ENCODE peak calls at places on chromosomes 3 and 15, in six cellular contexts. One of them, this sample, is unnamed.

GRCh38 chr3:85427467-85427866 is 468.7 kb downstream of the CADM2 start:
- DNase-seq in IMR-90: no peak
- DNase-seq in cardiac fibroblast: no peak
- DNase-seq in choroid plexus epithelial cell: no peak
- DNase-seq in HL-60: no peak
- DNase-seq in epithelial cell of esophagus: peak; percentile 26
- DNase-seq in this sample: no peak

GRCh38 chr3:27114684-27115083 is 254.5 kb downstream of the NEK10 start:
- DNase-seq in IMR-90: peak; percentile 50
- DNase-seq in cardiac fibroblast: no peak
- DNase-seq in choroid plexus epithelial cell: peak; percentile 17
- DNase-seq in HL-60: no peak
- DNase-seq in epithelial cell of esophagus: peak; percentile 75
- DNase-seq in this sample: peak; percentile 10

GRCh38 chr3:18098960-18099587 is 326.1 kb downstream of the SATB1 start:
- DNase-seq in IMR-90: peak; percentile 85
- DNase-seq in cardiac fibroblast: peak; percentile 61
- DNase-seq in choroid plexus epithelial cell: no peak
- DNase-seq in HL-60: no peak
- DNase-seq in epithelial cell of esophagus: peak; percentile 96
- DNase-seq in this sample: peak; percentile 59

GRCh38 chr3:144496116-144496835 is 524.7 kb downstream of the DIPK2A start:
- DNase-seq in IMR-90: no peak
- DNase-seq in cardiac fibroblast: no peak
- DNase-seq in choroid plexus epithelial cell: no peak
- DNase-seq in HL-60: no peak
- DNase-seq in epithelial cell of esophagus: no peak
- DNase-seq in this sample: no peak

GRCh38 chr15:70101459-70102113 is 3.9 kb upstream of the TLE3 start:
- DNase-seq in IMR-90: peak; percentile 86
- DNase-seq in cardiac fibroblast: peak; percentile 99
- DNase-seq in choroid plexus epithelial cell: peak; percentile 99
- DNase-seq in HL-60: peak; percentile 57
- DNase-seq in epithelial cell of esophagus: peak; percentile 84
- DNase-seq in this sample: peak; percentile 94

GRCh38 chr15:40307421-40308165 is at the start of gene PLCB2:
- DNase-seq in IMR-90: no peak
- DNase-seq in cardiac fibroblast: no peak
- DNase-seq in choroid plexus epithelial cell: no peak
- DNase-seq in HL-60: peak; percentile 88
- DNase-seq in epithelial cell of esophagus: no peak
- DNase-seq in this sample: no peak

GRCh38 chr3:13580256-13581023 is 31.5 kb downstream of the FBLN2 start:
- DNase-seq in IMR-90: no peak
- DNase-seq in cardiac fibroblast: no peak
- DNase-seq in choroid plexus epithelial cell: no peak
- DNase-seq in HL-60: no peak
- DNase-seq in epithelial cell of esophagus: peak; percentile 92
- DNase-seq in this sample: no peak

GRCh38 chr15:43528542-43529007 is 11.2 kb downstream of the MAP1A start:
- DNase-seq in IMR-90: no peak
- DNase-seq in cardiac fibroblast: no peak
- DNase-seq in choroid plexus epithelial cell: no peak
- DNase-seq in HL-60: no peak
- DNase-seq in epithelial cell of esophagus: no peak
- DNase-seq in this sample: no peak

GRCh38 chr3:88957751-88958452 is 149.5 kb upstream of the EPHA3 start:
- DNase-seq in IMR-90: peak; percentile 82
- DNase-seq in cardiac fibroblast: peak; percentile 58
- DNase-seq in choroid plexus epithelial cell: peak; percentile 88
- DNase-seq in HL-60: no peak
- DNase-seq in epithelial cell of esophagus: peak; percentile 68
- DNase-seq in this sample: peak; percentile 37

GRCh38 chr3:17129550-17129949 is 244.8 kb downstream of the PLCL2 start:
- DNase-seq in IMR-90: no peak
- DNase-seq in cardiac fibroblast: no peak
- DNase-seq in choroid plexus epithelial cell: no peak
- DNase-seq in HL-60: no peak
- DNase-seq in epithelial cell of esophagus: peak; percentile 11
- DNase-seq in this sample: no peak

GRCh38 chr3:174023445-174023844 is 625.9 kb downstream of the NLGN1 start:
- DNase-seq in IMR-90: peak; percentile 21
- DNase-seq in cardiac fibroblast: no peak
- DNase-seq in choroid plexus epithelial cell: no peak
- DNase-seq in HL-60: no peak
- DNase-seq in epithelial cell of esophagus: no peak
- DNase-seq in this sample: no peak

GRCh38 chr3:144549161-144549560 is 577.5 kb downstream of the DIPK2A start:
- DNase-seq in IMR-90: no peak
- DNase-seq in cardiac fibroblast: peak; percentile 2
- DNase-seq in choroid plexus epithelial cell: peak; percentile 16
- DNase-seq in HL-60: no peak
- DNase-seq in epithelial cell of esophagus: peak; percentile 5
- DNase-seq in this sample: no peak

GRCh38 chr3:142279965-142280590 is 54.7 kb upstream of the GK5 start:
- DNase-seq in IMR-90: peak; percentile 80
- DNase-seq in cardiac fibroblast: peak; percentile 92
- DNase-seq in choroid plexus epithelial cell: peak; percentile 93
- DNase-seq in HL-60: peak; percentile 80
- DNase-seq in epithelial cell of esophagus: peak; percentile 80
- DNase-seq in this sample: peak; percentile 54

GRCh38 chr15:75694241-75695182 is 18.1 kb downstream of the CSPG4 start:
- DNase-seq in IMR-90: peak; percentile 99
- DNase-seq in cardiac fibroblast: peak; percentile 96
- DNase-seq in choroid plexus epithelial cell: peak; percentile 94
- DNase-seq in HL-60: no peak
- DNase-seq in epithelial cell of esophagus: peak; percentile 93
- DNase-seq in this sample: peak; percentile 95

GRCh38 chr15:39704684-39705083 is 78.0 kb downstream of the FSIP1 start:
- DNase-seq in IMR-90: peak; percentile 31
- DNase-seq in cardiac fibroblast: peak; percentile 71
- DNase-seq in choroid plexus epithelial cell: peak; percentile 82
- DNase-seq in HL-60: no peak
- DNase-seq in epithelial cell of esophagus: peak; percentile 78
- DNase-seq in this sample: peak; percentile 62

GRCh38 chr3:50599115-50599715 is 12.4 kb downstream of the CISH start:
- DNase-seq in IMR-90: no peak
- DNase-seq in cardiac fibroblast: no peak
- DNase-seq in choroid plexus epithelial cell: no peak
- DNase-seq in HL-60: no peak
- DNase-seq in epithelial cell of esophagus: no peak
- DNase-seq in this sample: no peak

GRCh38 chr3:50602675-50603191 is 8.8 kb downstream of the CISH start:
- DNase-seq in IMR-90: no peak
- DNase-seq in cardiac fibroblast: no peak
- DNase-seq in choroid plexus epithelial cell: no peak
- DNase-seq in HL-60: no peak
- DNase-seq in epithelial cell of esophagus: peak; percentile 90
- DNase-seq in this sample: no peak

GRCh38 chr3:50599716-50600118 is 11.9 kb downstream of the CISH start:
- DNase-seq in IMR-90: no peak
- DNase-seq in cardiac fibroblast: peak; percentile 39
- DNase-seq in choroid plexus epithelial cell: no peak
- DNase-seq in HL-60: no peak
- DNase-seq in epithelial cell of esophagus: no peak
- DNase-seq in this sample: no peak

GRCh38 chr3:50600141-50600753 is 11.3 kb downstream of the CISH start:
- DNase-seq in IMR-90: no peak
- DNase-seq in cardiac fibroblast: no peak
- DNase-seq in choroid plexus epithelial cell: no peak
- DNase-seq in HL-60: no peak
- DNase-seq in epithelial cell of esophagus: no peak
- DNase-seq in this sample: no peak

GRCh38 chr3:50600841-50601591 is 10.6 kb downstream of the CISH start:
- DNase-seq in IMR-90: peak; percentile 95
- DNase-seq in cardiac fibroblast: peak; percentile 99
- DNase-seq in choroid plexus epithelial cell: peak; percentile 98
- DNase-seq in HL-60: peak; percentile 98
- DNase-seq in epithelial cell of esophagus: peak; percentile 96
- DNase-seq in this sample: peak; percentile 96
- H3K4me3 ChIP-seq in IMR-90: no peak overlapping the region
- H3K4me3 ChIP-seq in cardiac fibroblast: peak overlapping the region; percentile 5
- H3K4me3 ChIP-seq in choroid plexus epithelial cell: peak overlapping the region; percentile 23
- H3K4me3 ChIP-seq in HL-60: no peak overlapping the region
- H3K4me3 ChIP-seq in epithelial cell of esophagus: no peak overlapping the region
- H3K4me3 ChIP-seq in this sample: peak overlapping the region; percentile 7

GRCh38 chr3:5140230-5140621 is 18.1 kb downstream of the ARL8B start:
- DNase-seq in IMR-90: no peak
- DNase-seq in cardiac fibroblast: no peak
- DNase-seq in choroid plexus epithelial cell: no peak
- DNase-seq in HL-60: no peak
- DNase-seq in epithelial cell of esophagus: no peak
- DNase-seq in this sample: no peak
- H3K4me3 ChIP-seq in IMR-90: no peak overlapping the region
- H3K4me3 ChIP-seq in cardiac fibroblast: no peak overlapping the region
- H3K4me3 ChIP-seq in choroid plexus epithelial cell: no peak overlapping the region
- H3K4me3 ChIP-seq in HL-60: no peak overlapping the region
- H3K4me3 ChIP-seq in epithelial cell of esophagus: no peak overlapping the region
- H3K4me3 ChIP-seq in this sample: no peak overlapping the region

GRCh38 chr15:67125589-67126502 is 60.4 kb downstream of the SMAD3 start:
- DNase-seq in IMR-90: peak; percentile 100
- DNase-seq in cardiac fibroblast: peak; percentile 98
- DNase-seq in choroid plexus epithelial cell: peak; percentile 99
- DNase-seq in HL-60: no peak
- DNase-seq in epithelial cell of esophagus: peak; percentile 95
- DNase-seq in this sample: peak; percentile 99
- H3K4me3 ChIP-seq in IMR-90: peak overlapping the region; percentile 7
- H3K4me3 ChIP-seq in cardiac fibroblast: no peak overlapping the region
- H3K4me3 ChIP-seq in choroid plexus epithelial cell: peak overlapping the region; percentile 36
- H3K4me3 ChIP-seq in HL-60: no peak overlapping the region
- H3K4me3 ChIP-seq in epithelial cell of esophagus: peak overlapping the region; percentile 18
- H3K4me3 ChIP-seq in this sample: no peak overlapping the region

GRCh38 chr15:56732135-56732880 is 1.0 kb downstream of the ZNF280D start:
- DNase-seq in IMR-90: peak; percentile 61
- DNase-seq in cardiac fibroblast: peak; percentile 66
- DNase-seq in choroid plexus epithelial cell: peak; percentile 80
- DNase-seq in HL-60: no peak
- DNase-seq in epithelial cell of esophagus: peak; percentile 24
- DNase-seq in this sample: no peak
- H3K4me3 ChIP-seq in IMR-90: peak overlapping the region; percentile 87
- H3K4me3 ChIP-seq in cardiac fibroblast: peak overlapping the region; percentile 57
- H3K4me3 ChIP-seq in choroid plexus epithelial cell: peak overlapping the region; percentile 71
- H3K4me3 ChIP-seq in HL-60: peak overlapping the region; percentile 61
- H3K4me3 ChIP-seq in epithelial cell of esophagus: peak overlapping the region; percentile 73
- H3K4me3 ChIP-seq in this sample: peak overlapping the region; percentile 60

GRCh38 chr3:29144807-29145206 is 136.1 kb upstream of the RBMS3 start:
- DNase-seq in IMR-90: peak; percentile 65
- DNase-seq in cardiac fibroblast: peak; percentile 79
- DNase-seq in choroid plexus epithelial cell: peak; percentile 94
- DNase-seq in HL-60: no peak
- DNase-seq in epithelial cell of esophagus: peak; percentile 58
- DNase-seq in this sample: peak; percentile 65
- H3K4me3 ChIP-seq in IMR-90: no peak overlapping the region
- H3K4me3 ChIP-seq in cardiac fibroblast: no peak overlapping the region
- H3K4me3 ChIP-seq in choroid plexus epithelial cell: no peak overlapping the region
- H3K4me3 ChIP-seq in HL-60: no peak overlapping the region
- H3K4me3 ChIP-seq in epithelial cell of esophagus: no peak overlapping the region
- H3K4me3 ChIP-seq in this sample: no peak overlapping the region

DNA sequence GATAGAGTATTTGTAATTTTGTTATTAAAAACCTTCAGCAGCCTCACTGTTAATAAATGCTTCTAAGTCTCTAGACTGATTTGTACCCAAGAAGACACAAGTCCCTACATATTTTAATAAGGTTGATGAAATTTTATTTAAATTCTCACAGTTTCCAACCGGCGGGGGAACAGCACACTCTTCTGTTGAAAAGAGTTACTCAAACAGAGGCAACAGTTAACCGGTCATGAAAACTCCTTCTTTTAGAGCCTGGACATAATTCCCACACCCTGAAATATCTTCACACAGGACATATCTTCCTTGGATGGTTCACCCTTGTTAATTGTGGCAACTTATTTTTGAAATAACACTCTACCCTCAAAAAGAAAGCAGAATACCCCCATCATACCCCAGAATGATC is 278.8 kb downstream of the FOXP1 start:
- DNase-seq in IMR-90: peak; percentile 72
- DNase-seq in cardiac fibroblast: peak; percentile 74
- DNase-seq in choroid plexus epithelial cell: peak; percentile 82
- DNase-seq in HL-60: no peak
- DNase-seq in epithelial cell of esophagus: peak; percentile 28
- DNase-seq in this sample: no peak
- H3K4me3 ChIP-seq in IMR-90: peak overlapping the region; percentile 16
- H3K4me3 ChIP-seq in cardiac fibroblast: no peak overlapping the region
- H3K4me3 ChIP-seq in choroid plexus epithelial cell: peak overlapping the region; percentile 48
- H3K4me3 ChIP-seq in HL-60: no peak overlapping the region
- H3K4me3 ChIP-seq in epithelial cell of esophagus: no peak overlapping the region
- H3K4me3 ChIP-seq in this sample: no peak overlapping the region

This sample was measured in skeletal muscle cell.